ENCODE peak calls at places on chromosomes 7 and 10, in nine cellular contexts. C is stomach, Z is lower lobe of right lung, E is IMR-90, Q is PC-3, H is AG09319, R is thyroid gland, B is H9, M is B cell. W is an unnamed sample.

GRCh38 chr7:90621130-90621891 is 25.2 kb downstream of the CDK14 start:
- DNase-seq in Q (peak; percentile 17), Z (no peak), E (no peak), R (no peak), C (no peak), B (no peak), M (no peak), H (no peak), W (no peak)

GRCh38 chr10:93408788-93409187 is 73.3 kb downstream of the MYOF start:
- DNase-seq in E (no peak), R (no peak), Q (no peak), H (no peak), Z (no peak), B (no peak), C (no peak), M (no peak), W (no peak)

GRCh38 chr7:1087952-1088920 is at the start of gene GPER1:
- DNase-seq in B (peak; percentile 60), M (no peak), Z (peak; percentile 71), H (no peak), R (peak; percentile 92), Q (peak; percentile 67), C (peak; percentile 88), E (peak; percentile 24), W (peak; percentile 82)

GRCh38 chr10:22150842-22151241 is 67.0 kb downstream of the EBLN1 start:
- DNase-seq in M (no peak), B (no peak), Z (no peak), E (no peak), Q (no peak), C (no peak), H (no peak), R (no peak), W (no peak)

GRCh38 chr7:92904292-92905131 is 68.1 kb upstream of the CDK6 start:
- DNase-seq in B (no peak), E (peak; percentile 97), H (peak; percentile 58), R (no peak), M (no peak), Z (peak; percentile 35), C (peak; percentile 25), Q (peak; percentile 94), W (no peak)

GRCh38 chr7:116528008-116528789 is 3.4 kb downstream of the CAV1 start:
- DNase-seq in B (no peak), H (peak; percentile 89), M (no peak), Q (peak; percentile 85), R (peak; percentile 26), E (peak; percentile 97), C (no peak), Z (no peak), W (no peak)

GRCh38 chr10:119817991-119818888 is 54.4 kb downstream of the MCMBP start:
- DNase-seq in E (peak; percentile 53), Q (no peak), Z (peak; percentile 67), R (peak; percentile 71), M (peak; percentile 36), H (no peak), B (peak; percentile 100), C (peak; percentile 29), W (peak; percentile 74)

GRCh38 chr10:120948889-120949382 is 97.8 kb downstream of the WDR11 start:
- DNase-seq in R (peak; percentile 69), H (peak; percentile 12), B (peak; percentile 75), Q (peak; percentile 65), C (peak; percentile 71), E (peak; percentile 55), Z (peak; percentile 63), M (peak; percentile 74), W (peak; percentile 75)

GRCh38 chr10:1540144-1540543 is 197.2 kb downstream of the ADARB2 start:
- DNase-seq in R (no peak), Z (no peak), M (no peak), H (no peak), Q (no peak), C (no peak), B (no peak), E (no peak), W (peak; percentile 16)

GRCh38 chr7:96211954-96212353 is 109.9 kb downstream of the SLC25A13 start:
- DNase-seq in C (no peak), R (no peak), Z (no peak), E (no peak), Q (no peak), B (no peak), M (no peak), H (no peak), W (no peak)

GRCh38 chr10:14276200-14276599 is 54.5 kb downstream of the FRMD4A start:
- DNase-seq in B (no peak), H (no peak), C (no peak), Z (no peak), R (no peak), Q (no peak), E (no peak), M (no peak), W (no peak)

GRCh38 chr7:134510646-134511045 is 16.7 kb upstream of the AKR1B10 start:
- DNase-seq in C (no peak), M (no peak), H (no peak), Z (no peak), B (no peak), Q (no peak), R (no peak), E (no peak), W (no peak)

GRCh38 chr7:85103962-85104361 is 82.9 kb downstream of the SEMA3D start:
- DNase-seq in R (no peak), Z (no peak), B (no peak), Q (peak; percentile 53), M (no peak), E (peak; percentile 22), H (no peak), C (no peak), W (no peak)

GRCh38 chr7:124800386-124800785 is 34.8 kb upstream of the GPR37 start:
- DNase-seq in Z (no peak), E (no peak), Q (no peak), H (no peak), R (no peak), M (no peak), B (no peak), C (no peak), W (no peak)

GRCh38 chr7:99308461-99309074 is 17.1 kb upstream of the ARPC1A start:
- DNase-seq in M (no peak), C (peak; percentile 57), B (no peak), Q (peak; percentile 57), H (no peak), E (peak; percentile 70), Z (no peak), R (no peak), W (no peak)

GRCh38 chr7:40944981-40945585 is 757.8 kb downstream of the INHBA start:
- DNase-seq in Q (no peak), C (no peak), B (no peak), E (no peak), H (no peak), R (no peak), M (no peak), Z (no peak), W (no peak)

GRCh38 chr7:90271753-90272152 is 26.8 kb downstream of the CFAP69 start:
- DNase-seq in B (no peak), Q (peak; percentile 70), E (peak; percentile 73), Z (no peak), C (no peak), M (no peak), H (peak; percentile 25), R (no peak), W (no peak)

GRCh38 chr7:140127360-140128127 is 49.2 kb downstream of the KDM7A start:
- DNase-seq in Z (no peak), M (no peak), Q (no peak), H (no peak), C (no peak), B (no peak), E (no peak), R (no peak), W (no peak)

GRCh38 chr10:125123363-125124113 is 36.8 kb downstream of the CTBP2 start:
- DNase-seq in Q (peak; percentile 93), M (no peak), H (no peak), E (peak; percentile 69), C (peak; percentile 92), B (no peak), R (peak; percentile 90), Z (peak; percentile 76), W (peak; percentile 83)

GRCh38 chr7:115146148-115146547 is 224.3 kb downstream of the MDFIC start:
- DNase-seq in E (no peak), M (no peak), C (no peak), H (no peak), Z (no peak), R (peak; percentile 36), Q (peak; percentile 95), B (no peak), W (no peak)

GRCh38 chr7:146700015-146700560 is 583.5 kb downstream of the CNTNAP2 start:
- DNase-seq in B (no peak), Z (no peak), H (no peak), E (no peak), M (no peak), R (no peak), Q (peak; percentile 60), C (no peak), W (no peak)

GRCh38 chr10:81843042-81843441 is 32.0 kb upstream of the NRG3 start:
- DNase-seq in Z (no peak), C (no peak), M (no peak), R (no peak), E (no peak), Q (no peak), B (no peak), H (no peak), W (no peak)
- TF ChIP-seq CTCF in Z (no peak), C (no peak), M (no peak), R (no peak), E (no peak), Q (no peak), B (peak; percentile 59), H (no peak), W (no peak)

GRCh38 chr7:152054377-152055230 is 29.1 kb downstream of the GALNT11 start:
- DNase-seq in M (no peak), H (peak; percentile 47), B (no peak), C (no peak), Q (no peak), Z (no peak), E (peak; percentile 80), R (peak; percentile 65), W (no peak)
- TF ChIP-seq CTCF in M (no peak), H (peak; percentile 8), B (no peak), C (no peak), Q (no peak), Z (no peak), E (no peak), R (no peak), W (no peak)

DNA sequence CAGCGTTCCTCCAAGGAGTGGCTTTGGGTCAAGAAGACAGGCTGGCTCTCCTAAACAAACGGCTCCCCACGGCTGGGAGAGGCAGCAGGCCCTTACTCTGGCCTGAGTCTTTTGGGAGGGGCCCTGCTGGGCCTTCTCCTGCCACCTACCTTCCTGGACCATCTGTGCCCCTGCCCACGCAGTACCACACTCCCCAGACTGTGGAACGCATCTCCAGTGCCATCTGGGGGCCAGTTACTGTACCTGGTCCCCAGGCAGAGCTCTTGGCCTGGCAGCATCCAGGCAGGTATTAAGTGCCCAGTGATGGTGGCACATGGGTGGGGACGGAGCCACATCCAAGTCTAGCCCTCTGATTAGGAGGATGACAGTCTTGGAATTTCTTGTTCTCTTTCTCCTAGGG is 14.4 kb downstream of the ALKBH4 start:
- DNase-seq in E (no peak), R (no peak), Q (peak; percentile 51), C (no peak), H (no peak), M (peak; percentile 78), B (no peak), Z (no peak), W (no peak)
- TF ChIP-seq CTCF in E (no peak), R (no peak), Q (peak; percentile 54), C (no peak), H (no peak), M (peak; percentile 80), B (peak; percentile 33), Z (peak; percentile 26), W (peak; percentile 27)

GRCh38 chr7:45217358-45217757 is 59.8 kb downstream of the RAMP3 start:
- DNase-seq in M (no peak), H (no peak), B (peak; percentile 72), Q (peak; percentile 46), E (no peak), Z (no peak), R (no peak), C (no peak), W (no peak)
- TF ChIP-seq CTCF in M (no peak), H (peak; percentile 33), B (peak; percentile 73), Q (peak; percentile 68), E (peak; percentile 14), Z (peak; percentile 38), R (no peak), C (no peak), W (peak; percentile 31)